ENCODE peak calls at places on chromosomes 7 and 10, in six cellular contexts. F, I, U, R, B and P are unnamed samples.

GRCh38 chr7:155792999-155793560 is 19.2 kb downstream of the SHH start:
- DNase-seq in R (no peak), B (no peak), U (no peak), I (no peak), F (no peak), P (no peak)

GRCh38 chr7:92135100-92135429 is 788 bp upstream of the CYP51A1 start:
- DNase-seq in B (peak; percentile 49), R (peak; percentile 20), U (peak; percentile 55), F (no peak), I (peak; percentile 8), P (peak; percentile 33)

GRCh38 chr10:46245381-46245900 is 41.4 kb upstream of the ANTXRL start:
- DNase-seq in B (no peak), U (no peak), R (no peak), F (no peak), I (no peak), P (no peak)

GRCh38 chr7:151310578-151310977 is 31.0 kb upstream of the NUB1 start:
- DNase-seq in F (peak; percentile 18), I (no peak), U (peak; percentile 70), B (peak; percentile 53), R (no peak), P (peak; percentile 36)

GRCh38 chr10:85548038-85548437 is 818.6 kb downstream of the GRID1 start:
- DNase-seq in R (peak; percentile 32), F (peak; percentile 28), B (peak; percentile 57), U (peak; percentile 4), I (no peak), P (peak; percentile 17)

GRCh38 chr10:772227-772637 is 82.8 kb upstream of the DIP2C start:
- DNase-seq in F (no peak), B (no peak), U (no peak), R (no peak), I (no peak), P (no peak)

GRCh38 chr7:105906169-105906568 is 29.8 kb upstream of the ATXN7L1 start:
- DNase-seq in B (no peak), R (no peak), F (no peak), I (peak; percentile 48), U (no peak), P (no peak)

GRCh38 chr10:104580321-104580720 is 60.8 kb upstream of the SORCS3 start:
- DNase-seq in F (no peak), U (peak; percentile 38), R (no peak), B (no peak), I (no peak), P (no peak)

GRCh38 chr7:99772565-99772964 is 11.4 kb downstream of the CYP3A4 start:
- DNase-seq in U (no peak), I (no peak), B (peak; percentile 58), F (no peak), R (peak; percentile 57), P (no peak)

GRCh38 chr7:47371733-47372368 is 210.1 kb downstream of the TNS3 start:
- DNase-seq in I (no peak), F (no peak), R (peak; percentile 92), B (peak; percentile 69), U (no peak), P (no peak)

GRCh38 chr10:29479081-29479917 is 155.5 kb downstream of the SVIL start:
- DNase-seq in I (no peak), F (no peak), U (no peak), R (no peak), B (no peak), P (peak; percentile 86)

GRCh38 chr10:88889559-88890337 is 9.7 kb downstream of the STAMBPL1 start:
- DNase-seq in B (no peak), I (no peak), U (no peak), R (no peak), F (no peak), P (peak; percentile 40)

GRCh38 chr7:16504019-16504418 is 22.6 kb upstream of the LRRC72 start:
- DNase-seq in U (no peak), I (peak; percentile 58), F (no peak), R (no peak), B (no peak), P (no peak)

GRCh38 chr7:37961251-37961650 is 40.8 kb downstream of the EPDR1 start:
- DNase-seq in R (no peak), B (no peak), I (no peak), U (no peak), F (no peak), P (no peak)

GRCh38 chr7:137546671-137547070 is 203.1 kb upstream of the PTN start:
- DNase-seq in R (no peak), F (no peak), I (no peak), U (peak; percentile 15), B (no peak), P (no peak)

GRCh38 chr7:128838981-128839731 is 8.9 kb downstream of the FLNC start:
- DNase-seq in U (no peak), I (no peak), B (no peak), R (no peak), F (no peak), P (no peak)

GRCh38 chr10:75028748-75029147 is 82.7 kb upstream of the SAMD8 start:
- DNase-seq in F (no peak), I (no peak), B (no peak), U (no peak), R (no peak), P (no peak)

GRCh38 chr10:46234026-46234425 is 52.8 kb upstream of the ANTXRL start:
- DNase-seq in I (no peak), R (no peak), U (no peak), B (no peak), F (no peak), P (no peak)

GRCh38 chr7:665751-666453 is 60.6 kb upstream of the DNAAF5 start:
- DNase-seq in R (no peak), F (no peak), B (no peak), U (peak; percentile 6), I (peak; percentile 33), P (no peak)

GRCh38 chr7:124322561-124322960 is 289.7 kb upstream of the TMEM229A start:
- DNase-seq in F (no peak), R (no peak), B (no peak), U (no peak), I (no peak), P (no peak)

GRCh38 chr7:156783864-156784263 is 109.1 kb downstream of the LMBR1 start:
- DNase-seq in F (no peak), B (no peak), I (no peak), U (peak; percentile 11), R (no peak), P (no peak)

GRCh38 chr10:43217563-43218205 is 49.2 kb downstream of the RASGEF1A start:
- DNase-seq in U (no peak), R (no peak), I (no peak), B (no peak), F (no peak), P (no peak)

GRCh38 chr10:36220122-36220521 is 578.0 kb upstream of the FZD8 start:
- DNase-seq in B (no peak), R (no peak), F (no peak), I (no peak), U (no peak), P (no peak)

GRCh38 chr10:36224431-36224985 is 582.4 kb upstream of the FZD8 start:
- DNase-seq in F (no peak), I (no peak), U (peak; percentile 62), R (no peak), B (no peak), P (no peak)
- H3K4me1 ChIP-seq in F (no peaks in the 10 kb centered on the region), I (no peaks in the 10 kb centered on the region), U (peaks cover 11% of the 10 kb centered on the region), R (no peaks in the 10 kb centered on the region), B (no peaks in the 10 kb centered on the region), P (no peaks in the 10 kb centered on the region)

GRCh38 chr10:3780766-3781457 is 4.1 kb downstream of the KLF6 start:
- DNase-seq in B (no peak), U (no peak), F (no peak), I (no peak), R (no peak), P (no peak)
- H3K4me1 ChIP-seq in B (peaks cover 37% of the 10 kb centered on the region), U (peaks cover 58% of the 10 kb centered on the region), F (peaks cover 65% of the 10 kb centered on the region), I (peaks cover 10% of the 10 kb centered on the region), R (peaks cover 61% of the 10 kb centered on the region), P (peaks cover 18% of the 10 kb centered on the region)

GRCh38 chr7:135514856-135515255 is 5.0 kb upstream of the CNOT4 start:
- DNase-seq in F (no peak), I (no peak), U (no peak), B (no peak), R (no peak), P (no peak)

GRCh38 chr7:135517060-135517459 is 7.2 kb upstream of the CNOT4 start:
- DNase-seq in F (no peak), R (no peak), U (no peak), I (no peak), B (no peak), P (no peak)

GRCh38 chr7:135519233-135519688 is 9.4 kb upstream of the CNOT4 start:
- DNase-seq in U (no peak), I (no peak), B (no peak), F (no peak), R (no peak), P (no peak)

GRCh38 chr7:135523146-135523545 is 13.2 kb upstream of the CNOT4 start:
- DNase-seq in I (no peak), R (no peak), B (no peak), F (no peak), U (no peak), P (no peak)

GRCh38 chr7:135519871-135520270 is 10.0 kb upstream of the CNOT4 start:
- DNase-seq in B (no peak), R (no peak), I (no peak), U (no peak), F (no peak), P (no peak)
- H3K4me1 ChIP-seq in B (no peaks in the 10 kb centered on the region), R (no peaks in the 10 kb centered on the region), I (no peaks in the 10 kb centered on the region), U (no peaks in the 10 kb centered on the region), F (no peaks in the 10 kb centered on the region), P (no peaks in the 10 kb centered on the region)

GRCh38 chr7:2520131-2520807 is 695 bp downstream of the LFNG start:
- DNase-seq in F (peak; percentile 44), R (peak; percentile 62), I (no peak), U (peak; percentile 47), B (no peak), P (no peak)
- H3K4me1 ChIP-seq in F (peaks cover 62% of the 10 kb centered on the region), R (peaks cover 43% of the 10 kb centered on the region), I (peaks cover 56% of the 10 kb centered on the region), U (peaks cover 67% of the 10 kb centered on the region), B (peaks cover 58% of the 10 kb centered on the region), P (peaks cover 32% of the 10 kb centered on the region)

DNA sequence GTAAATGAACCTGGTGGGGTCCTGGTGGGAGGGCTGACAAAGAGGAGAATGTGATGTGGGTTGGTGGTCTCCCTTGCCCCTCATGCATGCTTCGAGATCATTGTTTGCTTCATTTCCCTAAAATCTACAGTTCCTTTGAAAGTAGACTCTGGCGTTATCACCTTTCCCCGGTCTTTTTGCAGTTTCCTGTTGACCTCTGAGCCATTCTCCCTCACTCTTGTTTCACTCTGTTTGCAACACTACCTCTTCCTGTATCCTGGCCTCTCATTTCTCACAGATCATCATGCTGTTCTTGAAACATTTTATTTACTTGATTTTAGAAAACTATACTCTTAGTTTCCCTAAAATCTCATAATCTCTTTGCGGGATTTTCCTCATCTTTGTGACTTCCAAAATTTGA is 179.8 kb downstream of the WNT2 start:
- DNase-seq in F (no peak), I (no peak), B (no peak), U (no peak), R (no peak), P (no peak)
- H3K4me1 ChIP-seq in F (no peaks in the 10 kb centered on the region), I (no peaks in the 10 kb centered on the region), B (no peaks in the 10 kb centered on the region), U (no peaks in the 10 kb centered on the region), R (no peaks in the 10 kb centered on the region), P (no peaks in the 10 kb centered on the region)

GRCh38 chr10:48693206-48693605 is 8.5 kb downstream of the WDFY4 start:
- DNase-seq in U (no peak), F (no peak), I (no peak), R (no peak), B (no peak), P (no peak)
- H3K4me1 ChIP-seq in U (no peaks in the 10 kb centered on the region), F (no peaks in the 10 kb centered on the region), I (peaks cover 3% of the 10 kb centered on the region), R (no peaks in the 10 kb centered on the region), B (no peaks in the 10 kb centered on the region), P (peaks cover 11% of the 10 kb centered on the region)